ENCODE peak calls at places on chromosomes 4 and X, in eight cellular contexts. H, C, B, Z, X, V, D and O are unnamed samples.

GRCh38 chrX:9665113-9665512 is 100.5 kb downstream of the GPR143 start:
- DNase-seq in H (no peak), C (no peak), B (no peak), Z (no peak), X (no peak), V (no peak), D (no peak), O (no peak)

GRCh38 chr4:18318682-18319410 is 297.3 kb upstream of the LCORL start:
- DNase-seq in H (peak), C (no peak), B (peak), Z (peak), X (no peak), V (no peak), D (no peak), O (no peak)

GRCh38 chrX:121256653-121257052 is 209.2 kb downstream of the GLUD2 start:
- DNase-seq in H (peak), C (no peak), B (no peak), Z (no peak), X (no peak), V (no peak), D (no peak), O (no peak)

GRCh38 chr4:188299161-188299560 is 159.9 kb downstream of the TRIML1 start:
- DNase-seq in H (peak), C (no peak), B (no peak), Z (no peak), X (peak), V (no peak), D (no peak), O (no peak)

GRCh38 chr4:33722800-33723511 is 2521.4 kb downstream of the ARAP2 start:
- DNase-seq in H (peak), C (no peak), B (no peak), Z (no peak), X (no peak), V (no peak), D (no peak), O (no peak)

GRCh38 chrX:45322382-45322781 is 121.7 kb upstream of the DIPK2B start:
- DNase-seq in H (peak), C (peak), B (peak), Z (peak), X (peak), V (peak), D (no peak), O (no peak)

GRCh38 chr4:3168029-3168428 is 80.9 kb upstream of the MSANTD1 start:
- DNase-seq in H (peak), C (no peak), B (no peak), Z (no peak), X (peak), V (no peak), D (no peak), O (no peak)

GRCh38 chr4:20203508-20203907 is 48.2 kb upstream of the SLIT2 start:
- DNase-seq in H (peak), C (no peak), B (no peak), Z (no peak), X (peak), V (no peak), D (no peak), O (no peak)

GRCh38 chr4:108114503-108114902 is 54.2 kb downstream of the LEF1 start:
- DNase-seq in H (no peak), C (no peak), B (no peak), Z (no peak), X (no peak), V (no peak), D (no peak), O (no peak)
- H3K4me3 ChIP-seq in H (no peak), C (no peak), B (no peak), Z (no peak), X (no peak), V (no peak), D (no peak), O (no peak)

DNA sequence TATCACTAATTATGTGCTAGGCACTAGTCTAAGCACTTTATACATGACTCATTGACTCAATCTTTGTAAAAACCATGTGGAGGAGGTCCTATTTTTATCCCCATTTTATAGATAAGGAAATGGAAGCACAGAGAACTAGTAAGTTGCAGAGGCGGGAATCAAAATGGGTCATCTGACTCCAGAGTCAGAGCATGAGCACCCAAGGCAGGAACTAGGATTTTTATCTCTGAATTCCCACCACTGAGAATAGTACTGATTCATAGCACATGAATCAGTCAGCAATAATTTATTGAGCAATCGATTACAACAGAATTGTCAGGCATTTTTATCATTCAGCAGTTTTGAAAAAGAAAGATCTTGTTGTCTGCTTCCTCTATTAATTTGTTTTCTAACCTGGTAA is 19.3 kb downstream of the SCARB2 start:
- DNase-seq in H (peak), C (no peak), B (no peak), Z (no peak), X (peak), V (no peak), D (no peak), O (no peak)
- H3K4me3 ChIP-seq in H (no peak), C (no peak), B (no peak), Z (no peak), X (no peak), V (no peak), D (no peak), O (no peak)

GRCh38 chr4:35918491-35918977 is 325.8 kb downstream of the ARAP2 start:
- DNase-seq in H (no peak), C (no peak), B (no peak), Z (no peak), X (no peak), V (no peak), D (no peak), O (no peak)
- H3K4me3 ChIP-seq in H (no peak), C (no peak), B (no peak), Z (no peak), X (no peak), V (no peak), D (no peak), O (no peak)

GRCh38 chr4:156949373-156949814 is 22.2 kb downstream of the PDGFC start:
- DNase-seq in H (peak), C (no peak), B (no peak), Z (no peak), X (peak), V (peak), D (no peak), O (no peak)
- H3K4me3 ChIP-seq in H (no peak), C (peak), B (no peak), Z (no peak), X (no peak), V (no peak), D (no peak), O (no peak)

GRCh38 chr4:174214102-174214878 is 69.2 kb downstream of the FBXO8 start:
- DNase-seq in H (no peak), C (no peak), B (no peak), Z (no peak), X (no peak), V (no peak), D (no peak), O (no peak)

GRCh38 chr4:174213734-174214101 is 69.7 kb downstream of the FBXO8 start:
- DNase-seq in H (no peak), C (no peak), B (no peak), Z (no peak), X (no peak), V (no peak), D (no peak), O (no peak)

GRCh38 chr4:174216935-174217272 is 66.6 kb downstream of the FBXO8 start:
- DNase-seq in H (no peak), C (no peak), B (no peak), Z (no peak), X (no peak), V (no peak), D (no peak), O (no peak)

GRCh38 chr4:174215936-174216699 is 67.3 kb downstream of the FBXO8 start:
- DNase-seq in H (no peak), C (no peak), B (no peak), Z (no peak), X (no peak), V (no peak), D (no peak), O (no peak)

GRCh38 chr4:174215055-174215454 is 68.4 kb downstream of the FBXO8 start:
- DNase-seq in H (no peak), C (no peak), B (no peak), Z (no peak), X (no peak), V (no peak), D (no peak), O (no peak)
- H3K4me3 ChIP-seq in H (no peak), C (no peak), B (no peak), Z (no peak), X (no peak), V (no peak), D (no peak), O (no peak)

DNA sequence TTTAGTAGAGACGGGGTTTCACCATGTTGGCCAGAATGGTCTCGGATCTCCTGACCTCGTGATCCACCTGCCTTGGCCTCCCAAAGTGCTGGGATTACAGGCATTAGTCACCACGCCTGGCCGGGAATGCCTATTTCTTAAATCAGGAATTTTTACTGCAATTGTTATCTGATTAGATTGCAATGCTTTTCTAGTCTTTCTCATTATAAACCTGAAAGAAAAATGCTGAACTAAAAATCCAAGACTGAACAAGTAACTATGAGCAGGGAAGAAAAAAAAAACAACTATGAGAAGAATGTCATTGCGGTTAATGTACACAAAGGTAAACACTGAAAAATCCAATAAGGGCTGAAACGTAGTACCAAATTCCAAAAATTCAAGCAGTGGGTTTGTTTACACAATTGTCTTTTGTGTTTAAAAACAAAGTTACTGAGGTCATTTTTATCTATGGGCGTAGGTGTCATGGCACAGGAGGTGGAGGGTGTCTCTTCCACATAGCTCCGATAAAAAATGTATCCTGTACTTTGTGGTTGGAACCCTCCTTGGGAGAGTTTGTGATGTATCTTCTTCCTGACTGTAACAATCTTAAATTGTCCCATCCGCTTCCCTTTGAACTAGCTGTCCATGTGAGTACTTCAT is 11.0 kb upstream of the TMEM156 start:
- DNase-seq in H (peak), C (no peak), B (peak), Z (no peak), X (peak), V (no peak), D (no peak), O (no peak)
- H3K4me3 ChIP-seq in H (no peak), C (no peak), B (no peak), Z (no peak), X (no peak), V (no peak), D (no peak), O (peak)

GRCh38 chr4:140049024-140049923 is 104.7 kb downstream of the MAML3 start:
- DNase-seq in H (peak), C (peak), B (peak), Z (peak), X (peak), V (no peak), D (peak), O (peak)

GRCh38 chr4:140047017-140047640 is 106.9 kb downstream of the MAML3 start:
- DNase-seq in H (peak), C (peak), B (peak), Z (no peak), X (no peak), V (no peak), D (no peak), O (no peak)

GRCh38 chr4:140049924-140050681 is 103.9 kb downstream of the MAML3 start:
- DNase-seq in H (peak), C (no peak), B (no peak), Z (no peak), X (peak), V (no peak), D (no peak), O (no peak)

GRCh38 chr4:140047781-140048180 is 106.2 kb downstream of the MAML3 start:
- DNase-seq in H (no peak), C (no peak), B (no peak), Z (no peak), X (no peak), V (no peak), D (no peak), O (no peak)

DNA sequence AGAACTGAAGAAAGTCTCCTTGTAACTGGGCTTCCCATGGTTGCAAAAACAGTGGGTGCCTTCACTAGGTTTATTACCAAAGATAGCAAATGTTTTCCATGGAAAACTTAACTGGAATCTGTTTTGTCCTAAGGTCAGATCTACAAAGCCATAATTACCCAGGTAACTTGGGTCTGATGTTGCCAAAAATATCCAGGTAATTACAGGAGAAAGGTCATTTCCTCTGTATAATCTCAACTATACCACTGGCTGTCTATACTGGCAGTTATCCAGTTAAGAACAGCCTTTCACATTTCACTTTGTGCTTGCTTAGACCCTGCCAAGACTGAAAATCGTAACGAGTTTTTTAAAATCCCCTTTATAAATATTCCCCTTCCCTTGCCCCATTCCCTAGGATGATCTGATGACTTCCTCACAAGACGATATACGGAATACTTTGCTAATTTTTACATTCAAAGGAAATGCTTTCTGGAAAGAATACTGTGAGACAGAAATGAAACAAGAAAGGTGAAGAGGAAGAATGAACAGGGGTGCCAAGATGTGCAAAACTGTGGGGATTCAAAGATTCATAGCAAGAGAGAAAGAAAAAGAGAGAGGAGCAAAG is 105.5 kb downstream of the MAML3 start:
- DNase-seq in H (no peak), C (no peak), B (no peak), Z (no peak), X (no peak), V (no peak), D (no peak), O (no peak)
- H3K4me3 ChIP-seq in H (peak), C (peak), B (no peak), Z (no peak), X (peak), V (no peak), D (peak), O (no peak)